ENCODE peak calls at places on chromosomes 7 and 10, in five cellular contexts. W is left ventricle myocardium inferior, J is fibroblast of lung, F is neural progenitor cell, S is tibial artery. N is an unnamed sample.

GRCh38 chr10:21675157-21675796 is 141.2 kb downstream of the MLLT10 start:
- DNase-seq in W (no peak), J (peak; percentile 17), F (peak; percentile 45), S (no peak), N (peak; percentile 66)

GRCh38 chr7:124263232-124263827 is 230.5 kb upstream of the TMEM229A start:
- DNase-seq in W (no peak), J (no peak), F (peak; percentile 23), S (no peak), N (peak; percentile 32)

GRCh38 chr7:28432105-28432504 is 19.8 kb downstream of the CREB5 start:
- DNase-seq in W (no peak), J (no peak), F (no peak), S (peak; percentile 66), N (no peak)

GRCh38 chr7:143216151-143216550 is 5.7 kb upstream of the TAS2R40 start:
- DNase-seq in W (no peak), J (peak; percentile 85), F (no peak), S (no peak), N (peak; percentile 2)

GRCh38 chr10:31098091-31098490 is 66.4 kb upstream of the ZNF438 start:
- DNase-seq in W (no peak), J (no peak), F (peak; percentile 25), S (no peak), N (no peak)

GRCh38 chr10:112689327-112689726 is 242.3 kb downstream of the VTI1A start:
- DNase-seq in W (peak; percentile 22), J (peak; percentile 5), F (peak; percentile 64), S (no peak), N (peak; percentile 78)

GRCh38 chr10:35372329-35372728 is 36.0 kb downstream of the CCNY start:
- DNase-seq in W (peak; percentile 61), J (peak; percentile 88), F (no peak), S (no peak), N (no peak)

GRCh38 chr10:77763453-77764430 is 126.1 kb upstream of the KCNMA1 start:
- DNase-seq in W (peak; percentile 17), J (no peak), F (peak; percentile 22), S (no peak), N (no peak)

GRCh38 chr7:16753932-16754571 is 497 bp downstream of the TSPAN13 start:
- DNase-seq in W (peak; percentile 33), J (peak; percentile 53), F (peak; percentile 89), S (no peak), N (peak; percentile 53)

GRCh38 chr10:112519129-112519761 is 72.2 kb downstream of the VTI1A start:
- DNase-seq in W (no peak), J (no peak), F (no peak), S (no peak), N (no peak)

GRCh38 chr7:133773601-133774000 is 353.5 kb upstream of the LRGUK start:
- DNase-seq in W (no peak), J (no peak), F (no peak), S (no peak), N (no peak)

GRCh38 chr7:138935438-138936079 is 45.6 kb downstream of the KIAA1549 start:
- DNase-seq in W (no peak), J (peak; percentile 88), F (peak; percentile 42), S (no peak), N (peak; percentile 35)

GRCh38 chr10:50506861-50507573 is 116.7 kb downstream of the SGMS1 start:
- DNase-seq in W (peak; percentile 52), J (no peak), F (peak; percentile 65), S (no peak), N (no peak)

GRCh38 chr10:71974489-71975011 is 10.4 kb downstream of the CHST3 start:
- DNase-seq in W (no peak), J (peak; percentile 82), F (no peak), S (no peak), N (no peak)

GRCh38 chr7:157445956-157446295 is 109.1 kb downstream of the DNAJB6 start:
- DNase-seq in W (no peak), J (no peak), F (no peak), S (no peak), N (no peak)

GRCh38 chr10:125201791-125202622 is 41.6 kb upstream of the CTBP2 start:
- DNase-seq in W (no peak), J (no peak), F (no peak), S (no peak), N (no peak)

GRCh38 chr10:112663181-112663879 is 216.3 kb downstream of the VTI1A start:
- DNase-seq in W (no peak), J (peak; percentile 79), F (no peak), S (no peak), N (no peak)

GRCh38 chr7:134695321-134695860 is 48.7 kb downstream of the BPGM start:
- DNase-seq in W (peak; percentile 35), J (peak; percentile 63), F (no peak), S (no peak), N (peak; percentile 39)

GRCh38 chr10:25388188-25388861 is 213.5 kb downstream of the GPR158 start:
- DNase-seq in W (no peak), J (no peak), F (no peak), S (no peak), N (no peak)

DNA sequence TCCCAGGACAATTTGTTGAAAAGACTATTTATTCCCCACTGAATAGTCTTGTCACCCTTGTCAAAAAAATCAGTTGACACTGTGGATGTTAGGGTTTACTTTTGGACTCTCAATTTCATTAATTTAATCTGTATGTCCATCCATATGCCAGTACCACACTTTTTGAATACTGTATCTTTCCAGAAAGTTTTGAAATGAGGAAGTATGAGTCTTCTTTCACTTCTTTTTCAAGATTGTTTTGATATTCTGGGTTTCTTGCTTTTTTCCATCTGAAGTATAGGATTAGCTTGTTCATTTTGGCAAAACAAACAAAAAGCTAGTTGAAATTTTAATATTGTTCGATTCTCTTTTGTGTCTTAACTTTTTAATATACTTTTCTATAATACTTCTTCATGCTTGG is 21.7 kb downstream of the KLHDC10 start:
- DNase-seq in W (no peak), J (no peak), F (no peak), S (no peak), N (no peak)
- H3K4me3 ChIP-seq in W (no peak overlapping the region), J (no peak overlapping the region), F (no peak overlapping the region), S (no peak overlapping the region), N (no peak overlapping the region)

GRCh38 chr10:91604462-91604935 is 28.4 kb downstream of the PPP1R3C start:
- DNase-seq in W (no peak), J (peak; percentile 94), F (no peak), S (no peak), N (no peak)

GRCh38 chr10:91605968-91606367 is 26.9 kb downstream of the PPP1R3C start:
- DNase-seq in W (no peak), J (no peak), F (no peak), S (no peak), N (no peak)

GRCh38 chr10:91603173-91603572 is 29.7 kb downstream of the PPP1R3C start:
- DNase-seq in W (no peak), J (no peak), F (no peak), S (no peak), N (no peak)

GRCh38 chr10:91603931-91604331 is 28.9 kb downstream of the PPP1R3C start:
- DNase-seq in W (no peak), J (peak; percentile 98), F (no peak), S (no peak), N (no peak)

DNA sequence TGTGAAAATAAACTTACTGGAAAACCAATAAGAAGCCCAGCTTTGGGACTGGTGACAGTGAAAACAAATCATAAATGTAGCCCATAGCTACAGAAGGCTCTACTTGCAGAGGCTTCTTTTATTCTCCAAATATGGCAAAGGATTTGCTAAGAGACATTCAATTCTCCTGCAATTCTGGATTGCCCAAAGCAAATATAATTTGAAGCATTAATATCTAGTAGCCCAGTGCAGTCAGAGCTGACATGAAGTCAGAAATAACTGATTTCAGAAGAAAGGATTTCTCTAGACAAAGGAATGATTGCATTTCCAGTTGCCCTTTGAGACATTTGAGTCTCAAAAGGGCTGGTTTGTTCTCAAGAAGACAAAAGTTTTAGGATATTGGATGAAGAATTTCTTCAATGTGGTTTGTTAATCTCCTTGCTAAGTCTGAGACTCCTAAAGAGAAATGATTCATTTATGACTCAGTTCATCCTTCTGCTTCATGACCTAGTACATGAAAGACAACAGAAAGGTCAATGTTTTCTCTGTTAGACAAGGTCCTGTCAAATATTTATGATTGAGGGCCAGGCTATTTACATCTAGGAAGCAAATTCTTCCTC is 27.8 kb downstream of the PPP1R3C start:
- DNase-seq in W (no peak), J (peak; percentile 85), F (no peak), S (no peak), N (no peak)
- H3K4me3 ChIP-seq in W (no peak overlapping the region), J (no peak overlapping the region), F (no peak overlapping the region), S (no peak overlapping the region), N (no peak overlapping the region)

GRCh38 chr10:61987537-61987936 is 86.0 kb downstream of the ARID5B start:
- DNase-seq in W (no peak), J (no peak), F (no peak), S (no peak), N (no peak)

GRCh38 chr10:61986788-61987187 is 85.3 kb downstream of the ARID5B start:
- DNase-seq in W (no peak), J (no peak), F (no peak), S (no peak), N (no peak)

GRCh38 chr10:61986357-61986756 is 84.9 kb downstream of the ARID5B start:
- DNase-seq in W (no peak), J (no peak), F (no peak), S (no peak), N (no peak)

GRCh38 chr10:61985715-61986114 is 84.2 kb downstream of the ARID5B start:
- DNase-seq in W (no peak), J (no peak), F (no peak), S (no peak), N (no peak)

DNA sequence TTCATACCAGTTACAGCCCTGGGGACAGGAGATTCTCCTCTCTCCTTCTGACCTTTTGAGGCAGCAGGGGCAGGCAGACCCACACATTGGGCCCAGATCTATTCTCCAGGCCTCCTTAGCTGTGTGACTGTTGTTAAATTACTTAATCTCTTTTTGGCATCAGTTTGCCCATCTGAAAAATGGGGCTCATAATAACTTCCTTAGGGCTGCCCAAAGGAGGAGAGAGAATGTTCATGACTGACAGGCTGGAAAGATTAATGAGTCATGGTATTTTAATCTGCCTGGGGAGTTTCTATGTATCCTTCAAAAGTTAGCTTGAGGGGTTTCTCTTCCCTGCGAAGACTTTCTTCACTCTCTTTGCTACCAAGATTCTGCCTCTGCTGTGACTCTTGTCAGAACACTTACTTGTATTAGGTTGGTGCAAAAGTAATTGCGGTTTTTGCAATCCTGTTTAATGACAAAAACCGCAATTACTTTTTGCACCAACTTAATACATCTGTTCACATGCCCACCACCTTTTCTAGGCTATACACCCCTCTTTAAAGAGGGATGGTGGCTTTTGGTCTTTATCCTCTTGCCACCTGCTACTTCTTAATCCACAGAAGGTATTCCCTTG is 83.4 kb downstream of the ARID5B start:
- DNase-seq in W (no peak), J (no peak), F (no peak), S (no peak), N (no peak)
- H3K4me3 ChIP-seq in W (no peak overlapping the region), J (no peak overlapping the region), F (no peak overlapping the region), S (no peak overlapping the region), N (no peak overlapping the region)

DNA sequence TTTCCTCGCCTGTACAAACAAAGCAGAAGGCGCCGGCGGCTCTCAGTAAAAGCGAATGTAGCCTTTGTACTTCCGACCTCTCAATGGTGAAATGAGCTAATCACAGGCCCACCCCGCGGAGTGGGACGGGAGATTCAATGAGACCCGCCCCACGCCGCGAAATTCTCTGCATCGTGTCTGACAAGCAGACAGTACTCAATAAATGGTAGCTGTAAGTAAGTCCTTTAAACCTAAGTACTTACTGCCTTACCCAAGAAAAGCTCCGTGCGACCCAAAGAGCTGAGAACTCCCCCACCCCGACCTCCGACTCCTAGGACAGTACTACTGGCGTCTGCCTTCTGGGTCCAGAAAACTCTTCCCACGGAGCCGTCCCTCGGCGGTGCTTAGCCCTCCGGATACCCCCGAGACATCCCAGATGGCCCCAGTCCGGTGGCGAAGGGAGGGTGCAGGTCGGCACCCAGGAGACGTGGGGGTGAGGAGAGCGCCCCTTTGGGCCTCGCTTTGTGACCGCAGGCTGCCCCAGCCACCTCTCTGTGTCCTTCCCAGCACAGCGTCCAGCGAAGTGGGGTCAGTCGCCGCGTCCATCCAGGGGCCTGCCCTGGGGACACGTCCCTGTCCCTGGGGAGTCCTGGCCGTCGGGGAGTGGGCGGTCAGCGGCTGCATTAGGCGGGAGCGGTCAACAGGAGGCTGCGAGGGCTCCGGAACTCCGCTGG is 985 bp upstream of the CXCL12 start:
- DNase-seq in W (no peak), J (no peak), F (peak; percentile 38), S (peak; percentile 22), N (no peak)
- H3K4me3 ChIP-seq in W (peak overlapping the region; percentile 93), J (no peak overlapping the region), F (peak overlapping the region; percentile 52), S (peak overlapping the region; percentile 69), N (no peak overlapping the region)

N was measured in HAP-1.